ENCODE peak calls at places on chromosomes 11 and 22, in eight cellular contexts. I, T, B, U, X, Z, H and J are unnamed samples.

GRCh38 chr11:108858624-108859023 is 193.8 kb downstream of the DDX10 start:
- DNase-seq in I (no peak), H (no peak), U (no peak), X (no peak), B (no peak), Z (no peak), T (no peak), J (no peak)

GRCh38 chr11:72764503-72764902 is 12.3 kb upstream of the ARAP1 start:
- DNase-seq in U (no peak), Z (peak), B (no peak), H (peak), T (peak), X (no peak), I (no peak), J (peak)

GRCh38 chr11:64131657-64132387 is 34.1 kb downstream of the MACROD1 start:
- DNase-seq in I (no peak), T (no peak), H (no peak), U (no peak), Z (no peak), B (no peak), X (no peak), J (no peak)

GRCh38 chr11:1298695-1299492 is 10.5 kb downstream of the TOLLIP start:
- DNase-seq in T (peak), H (peak), I (no peak), Z (peak), U (peak), X (peak), B (peak), J (peak)

GRCh38 chr22:28710889-28711285 is 30.7 kb downstream of the CHEK2 start:
- DNase-seq in T (no peak), I (no peak), X (no peak), H (no peak), Z (no peak), U (no peak), B (no peak), J (no peak)

GRCh38 chr11:33177676-33178336 is 16.5 kb upstream of the CSTF3 start:
- DNase-seq in U (no peak), Z (no peak), T (no peak), B (no peak), I (no peak), H (no peak), X (no peak), J (no peak)

GRCh38 chr11:93741882-93742226 is 382 bp downstream of the C11orf54 start:
- DNase-seq in X (no peak), I (no peak), H (peak), B (no peak), Z (no peak), T (no peak), U (no peak), J (peak)

GRCh38 chr11:28289444-28289843 is 181.3 kb downstream of the METTL15 start:
- DNase-seq in I (no peak), H (no peak), B (no peak), T (no peak), Z (no peak), X (no peak), U (no peak), J (no peak)

GRCh38 chr11:69201048-69201365 is 45.3 kb downstream of the SMIM38 start:
- DNase-seq in Z (no peak), H (no peak), B (no peak), T (no peak), X (no peak), U (no peak), I (no peak), J (no peak)

GRCh38 chr11:96254087-96254486 is 88.9 kb downstream of the MAML2 start:
- DNase-seq in Z (no peak), X (peak), B (no peak), I (no peak), T (no peak), U (no peak), H (no peak), J (peak)

GRCh38 chr11:109730669-109731068 is 308.7 kb downstream of the C11orf87 start:
- DNase-seq in U (no peak), Z (no peak), T (no peak), H (no peak), B (no peak), I (no peak), X (no peak), J (no peak)

GRCh38 chr11:64998690-64999431 is 2.1 kb upstream of the BATF2 start:
- DNase-seq in Z (no peak), U (no peak), X (no peak), I (no peak), H (no peak), B (no peak), T (peak), J (peak)

GRCh38 chr22:36455571-36456458 is 25.6 kb downstream of the TXN2 start:
- DNase-seq in H (peak), U (peak), I (no peak), X (no peak), Z (no peak), T (no peak), B (no peak), J (peak)
- H3K4me3 ChIP-seq in H (peak), U (peak), I (peak), X (no peak), Z (peak), T (no peak), B (peak), J (no peak)

GRCh38 chr22:23744485-23744884 is 6.4 kb downstream of the ZNF70 start:
- DNase-seq in I (no peak), X (no peak), T (no peak), B (no peak), U (no peak), Z (no peak), H (no peak), J (no peak)
- H3K4me3 ChIP-seq in I (no peak), X (no peak), T (no peak), B (no peak), U (no peak), Z (no peak), H (no peak), J (no peak)

DNA sequence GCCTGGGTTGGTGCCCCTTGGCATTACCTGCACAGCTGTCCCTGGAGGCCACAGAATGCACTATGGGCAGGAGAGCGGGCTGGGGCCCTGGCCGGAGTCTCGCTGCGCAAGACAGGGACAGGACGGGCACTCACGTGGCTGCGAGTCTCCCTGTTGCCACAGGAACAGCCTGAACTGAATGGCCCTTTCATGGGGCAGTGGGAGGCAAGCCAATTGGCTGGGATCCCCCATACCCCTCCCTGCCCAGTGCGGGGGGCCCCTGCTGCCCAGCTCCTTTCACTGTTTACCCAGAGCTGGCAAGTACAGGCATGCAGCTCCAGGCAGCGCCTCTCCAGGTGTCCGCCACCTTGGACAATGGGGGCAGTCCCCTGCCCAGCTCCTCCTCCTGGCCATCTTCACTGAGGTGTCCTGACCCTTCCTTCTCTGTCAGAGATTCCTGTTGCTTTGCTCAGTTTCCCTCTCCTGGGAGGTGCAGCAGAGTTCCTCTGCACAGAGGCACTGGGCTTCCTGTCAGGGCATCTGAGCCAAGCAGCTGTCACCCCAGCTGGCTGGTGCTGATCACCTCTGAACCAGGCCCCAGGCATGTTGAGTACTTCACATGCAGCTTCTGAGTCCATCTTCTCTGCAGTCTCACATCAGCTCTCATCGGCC is 5.2 kb downstream of the USP2 start:
- DNase-seq in H (peak), B (no peak), U (peak), Z (peak), I (no peak), T (no peak), X (no peak), J (no peak)
- H3K4me3 ChIP-seq in H (no peak), B (peak), U (peak), Z (no peak), I (no peak), T (no peak), X (no peak), J (no peak)

DNA sequence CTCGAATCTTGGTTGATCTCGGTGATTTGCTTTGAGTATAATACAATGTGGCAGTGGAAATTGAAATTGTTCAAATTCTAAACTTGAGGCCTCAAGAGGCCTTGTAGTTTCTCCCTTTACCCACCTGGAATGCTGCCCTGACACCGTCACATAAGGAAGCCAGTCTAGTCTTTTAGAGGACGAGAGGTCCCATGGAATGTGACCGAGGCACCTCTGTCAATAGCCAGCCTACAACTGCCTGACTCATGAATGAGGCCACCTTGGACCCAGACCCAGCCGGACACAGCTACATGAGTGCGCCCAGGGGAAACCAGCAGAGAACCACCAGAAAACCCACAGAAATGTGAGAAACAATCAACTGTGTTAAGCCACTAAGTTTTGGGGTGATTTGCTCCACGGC is 52.5 kb downstream of the RPL27A start:
- DNase-seq in Z (no peak), T (no peak), U (no peak), H (no peak), B (no peak), I (no peak), X (no peak), J (no peak)
- H3K4me3 ChIP-seq in Z (no peak), T (no peak), U (no peak), H (no peak), B (no peak), I (no peak), X (no peak), J (no peak)